ENCODE peak calls at places on chromosomes 12 and 14, in six cellular contexts. One of them, this sample, is unnamed.

GRCh38 chr14:88983755-88984154 is 159.3 kb downstream of the TTC8 start:
- DNase-seq in A549: peak
- DNase-seq in WTC11: no peak
- DNase-seq in endothelial cell of umbilical vein: no peak
- DNase-seq in HepG2: no peak
- DNase-seq in K562: no peak
- DNase-seq in this sample: no peak

GRCh38 chr12:128761305-128761880 is 62.4 kb downstream of the SLC15A4 start:
- DNase-seq in K562: no peak
- DNase-seq in WTC11: no peak
- DNase-seq in HepG2: no peak
- DNase-seq in endothelial cell of umbilical vein: no peak
- DNase-seq in A549: no peak
- DNase-seq in this sample: no peak

GRCh38 chr14:101235042-101235871 is 326.0 kb upstream of the DIO3 start:
- DNase-seq in K562: peak
- DNase-seq in endothelial cell of umbilical vein: peak
- DNase-seq in WTC11: peak
- DNase-seq in HepG2: peak
- DNase-seq in A549: peak
- DNase-seq in this sample: peak

GRCh38 chr12:94941440-94941862 is 62.0 kb downstream of the NDUFA12 start:
- DNase-seq in A549: no peak
- DNase-seq in K562: peak
- DNase-seq in WTC11: no peak
- DNase-seq in endothelial cell of umbilical vein: peak
- DNase-seq in HepG2: no peak
- DNase-seq in this sample: no peak

GRCh38 chr14:90577661-90578282 is 180.9 kb downstream of the CALM1 start:
- DNase-seq in A549: no peak
- DNase-seq in HepG2: no peak
- DNase-seq in K562: no peak
- DNase-seq in endothelial cell of umbilical vein: no peak
- DNase-seq in WTC11: no peak
- DNase-seq in this sample: no peak

GRCh38 chr12:9813821-9814798 is 13.2 kb upstream of the KLRF1 start:
- DNase-seq in endothelial cell of umbilical vein: peak
- DNase-seq in WTC11: peak
- DNase-seq in HepG2: peak
- DNase-seq in K562: peak
- DNase-seq in A549: peak
- DNase-seq in this sample: peak

GRCh38 chr12:1443421-1444141 is 150.8 kb downstream of the FBXL14 start:
- DNase-seq in A549: no peak
- DNase-seq in K562: no peak
- DNase-seq in HepG2: no peak
- DNase-seq in WTC11: no peak
- DNase-seq in endothelial cell of umbilical vein: no peak
- DNase-seq in this sample: no peak

GRCh38 chr12:47356129-47356622 is 276.4 kb upstream of the AMIGO2 start:
- DNase-seq in K562: no peak
- DNase-seq in endothelial cell of umbilical vein: no peak
- DNase-seq in HepG2: no peak
- DNase-seq in A549: no peak
- DNase-seq in WTC11: no peak
- DNase-seq in this sample: no peak

GRCh38 chr14:100673085-100673806 is 53.4 kb upstream of the DLK1 start:
- DNase-seq in A549: no peak
- DNase-seq in HepG2: peak
- DNase-seq in WTC11: peak
- DNase-seq in endothelial cell of umbilical vein: no peak
- DNase-seq in K562: no peak
- DNase-seq in this sample: peak

GRCh38 chr14:100824156-100824555 is 1.8 kb upstream of the MEG3 start:
- DNase-seq in K562: no peak
- DNase-seq in WTC11: peak
- DNase-seq in A549: no peak
- DNase-seq in endothelial cell of umbilical vein: peak
- DNase-seq in HepG2: no peak
- DNase-seq in this sample: no peak

GRCh38 chr12:6069452-6070093 is 54.9 kb downstream of the VWF start:
- DNase-seq in HepG2: no peak
- DNase-seq in endothelial cell of umbilical vein: no peak
- DNase-seq in WTC11: no peak
- DNase-seq in A549: no peak
- DNase-seq in K562: peak
- DNase-seq in this sample: no peak

GRCh38 chr14:76396714-76397187 is 20.8 kb downstream of the ESRRB start:
- DNase-seq in endothelial cell of umbilical vein: no peak
- DNase-seq in HepG2: peak
- DNase-seq in WTC11: no peak
- DNase-seq in A549: no peak
- DNase-seq in K562: no peak
- DNase-seq in this sample: no peak

GRCh38 chr12:130813949-130814348 is 25.1 kb downstream of the STX2 start:
- DNase-seq in HepG2: no peak
- DNase-seq in A549: no peak
- DNase-seq in WTC11: no peak
- DNase-seq in K562: no peak
- DNase-seq in endothelial cell of umbilical vein: no peak
- DNase-seq in this sample: no peak

GRCh38 chr14:99513183-99513694 is 32.0 kb downstream of the CCNK start:
- DNase-seq in HepG2: no peak
- DNase-seq in A549: no peak
- DNase-seq in endothelial cell of umbilical vein: no peak
- DNase-seq in K562: no peak
- DNase-seq in WTC11: peak
- DNase-seq in this sample: no peak

GRCh38 chr14:68780358-68781160 is 12.3 kb downstream of the ZFP36L1 start:
- DNase-seq in WTC11: no peak
- DNase-seq in K562: peak
- DNase-seq in HepG2: no peak
- DNase-seq in A549: no peak
- DNase-seq in endothelial cell of umbilical vein: peak
- DNase-seq in this sample: no peak

GRCh38 chr14:31465113-31465512 is 7.8 kb upstream of the DTD2 start:
- DNase-seq in endothelial cell of umbilical vein: no peak
- DNase-seq in WTC11: no peak
- DNase-seq in HepG2: no peak
- DNase-seq in A549: no peak
- DNase-seq in K562: no peak
- DNase-seq in this sample: no peak

GRCh38 chr12:64566882-64567517 is 43.3 kb upstream of the RASSF3 start:
- DNase-seq in HepG2: no peak
- DNase-seq in K562: no peak
- DNase-seq in endothelial cell of umbilical vein: no peak
- DNase-seq in A549: no peak
- DNase-seq in WTC11: no peak
- DNase-seq in this sample: no peak

GRCh38 chr14:61444215-61444768 is 122.9 kb downstream of the PRKCH start:
- DNase-seq in K562: no peak
- DNase-seq in WTC11: no peak
- DNase-seq in endothelial cell of umbilical vein: no peak
- DNase-seq in A549: no peak
- DNase-seq in HepG2: no peak
- DNase-seq in this sample: no peak

GRCh38 chr12:11833174-11833895 is 183.9 kb downstream of the ETV6 start:
- DNase-seq in A549: no peak
- DNase-seq in WTC11: no peak
- DNase-seq in endothelial cell of umbilical vein: no peak
- DNase-seq in K562: no peak
- DNase-seq in HepG2: no peak
- DNase-seq in this sample: no peak

GRCh38 chr14:89013098-89013504 is 188.7 kb downstream of the TTC8 start:
- DNase-seq in A549: peak
- DNase-seq in HepG2: peak
- DNase-seq in WTC11: peak
- DNase-seq in K562: peak
- DNase-seq in endothelial cell of umbilical vein: peak
- DNase-seq in this sample: peak

GRCh38 chr12:108616941-108617858 is 16.5 kb downstream of the SELPLG start:
- DNase-seq in WTC11: no peak
- DNase-seq in A549: peak
- DNase-seq in K562: no peak
- DNase-seq in HepG2: no peak
- DNase-seq in endothelial cell of umbilical vein: no peak
- DNase-seq in this sample: no peak

GRCh38 chr14:71206766-71207371 is 299.6 kb downstream of the PCNX1 start:
- DNase-seq in WTC11: no peak
- DNase-seq in endothelial cell of umbilical vein: peak
- DNase-seq in K562: no peak
- DNase-seq in HepG2: no peak
- DNase-seq in A549: peak
- DNase-seq in this sample: no peak

GRCh38 chr14:104166698-104167097 is 28.3 kb downstream of the KIF26A start:
- DNase-seq in WTC11: no peak
- DNase-seq in K562: no peak
- DNase-seq in endothelial cell of umbilical vein: no peak
- DNase-seq in HepG2: no peak
- DNase-seq in A549: no peak
- DNase-seq in this sample: no peak

GRCh38 chr12:116710367-116710766 is 27.5 kb downstream of the SPRING1 start:
- DNase-seq in WTC11: no peak
- DNase-seq in K562: no peak
- DNase-seq in HepG2: no peak
- DNase-seq in A549: no peak
- DNase-seq in endothelial cell of umbilical vein: no peak
- DNase-seq in this sample: no peak

GRCh38 chr12:63164911-63165310 is 13.9 kb upstream of the AVPR1A start:
- DNase-seq in HepG2: no peak
- DNase-seq in A549: no peak
- DNase-seq in endothelial cell of umbilical vein: no peak
- DNase-seq in WTC11: no peak
- DNase-seq in K562: no peak
- DNase-seq in this sample: no peak

GRCh38 chr14:61503167-61503801 is 181.9 kb downstream of the PRKCH start:
- DNase-seq in A549: no peak
- DNase-seq in endothelial cell of umbilical vein: peak
- DNase-seq in HepG2: no peak
- DNase-seq in K562: no peak
- DNase-seq in WTC11: no peak
- DNase-seq in this sample: no peak

GRCh38 chr12:67710582-67710981 is 62.0 kb downstream of the DYRK2 start:
- DNase-seq in A549: peak
- DNase-seq in WTC11: no peak
- DNase-seq in endothelial cell of umbilical vein: no peak
- DNase-seq in K562: no peak
- DNase-seq in HepG2: peak
- DNase-seq in this sample: no peak

GRCh38 chr14:103401223-103402214 is 16.3 kb downstream of the MARK3 start:
- DNase-seq in A549: no peak
- DNase-seq in HepG2: no peak
- DNase-seq in WTC11: no peak
- DNase-seq in K562: no peak
- DNase-seq in endothelial cell of umbilical vein: peak
- DNase-seq in this sample: no peak

GRCh38 chr14:37197421-37198272 is at the start of gene MIPOL1:
- DNase-seq in A549: peak
- DNase-seq in endothelial cell of umbilical vein: peak
- DNase-seq in WTC11: peak
- DNase-seq in HepG2: peak
- DNase-seq in K562: peak
- DNase-seq in this sample: peak

GRCh38 chr14:39491134-39491541 is 58.9 kb upstream of the FBXO33 start:
- DNase-seq in A549: peak
- DNase-seq in endothelial cell of umbilical vein: peak
- DNase-seq in WTC11: no peak
- DNase-seq in HepG2: peak
- DNase-seq in K562: peak
- DNase-seq in this sample: no peak

GRCh38 chr14:76261371-76261811 is 109.7 kb downstream of the GPATCH2L start:
- DNase-seq in endothelial cell of umbilical vein: no peak
- DNase-seq in WTC11: no peak
- DNase-seq in HepG2: no peak
- DNase-seq in A549: no peak
- DNase-seq in K562: peak
- DNase-seq in this sample: no peak

GRCh38 chr12:93483151-93483807 is 16.0 kb downstream of the MRPL42 start:
- DNase-seq in K562: no peak
- DNase-seq in HepG2: no peak
- DNase-seq in A549: no peak
- DNase-seq in WTC11: no peak
- DNase-seq in endothelial cell of umbilical vein: no peak
- DNase-seq in this sample: no peak

GRCh38 chr12:103561174-103561573 is 25.9 kb upstream of the STAB2 start:
- DNase-seq in HepG2: no peak
- DNase-seq in WTC11: no peak
- DNase-seq in endothelial cell of umbilical vein: no peak
- DNase-seq in K562: no peak
- DNase-seq in A549: no peak
- DNase-seq in this sample: no peak
- TF ChIP-seq JUN in HepG2: no peak
- TF ChIP-seq JUN in WTC11: no peak
- TF ChIP-seq JUN in endothelial cell of umbilical vein: no peak
- TF ChIP-seq JUN in K562: no peak
- TF ChIP-seq JUN in A549: no peak
- TF ChIP-seq JUN in this sample: no peak

DNA sequence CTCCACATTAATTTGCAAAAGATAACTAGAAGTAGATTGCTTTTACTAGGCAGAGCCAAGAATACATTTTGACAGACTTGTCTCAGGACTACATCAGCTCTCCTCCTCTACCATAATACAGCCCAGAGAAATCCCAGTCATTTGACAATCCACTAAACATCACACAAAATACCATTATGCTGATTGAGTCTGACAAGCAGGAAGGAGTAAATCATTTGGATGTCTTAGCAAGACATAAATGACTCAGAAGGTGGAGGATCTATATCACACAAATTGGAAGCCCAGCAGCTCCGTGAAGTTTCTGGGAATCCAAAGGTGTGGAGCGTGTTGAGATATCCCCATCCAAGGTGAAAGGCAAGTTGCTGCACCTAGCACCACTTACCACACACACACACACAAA is 75.4 kb upstream of the FKBP4 start:
- DNase-seq in A549: no peak
- DNase-seq in HepG2: no peak
- DNase-seq in K562: no peak
- DNase-seq in endothelial cell of umbilical vein: no peak
- DNase-seq in WTC11: no peak
- DNase-seq in this sample: no peak
- TF ChIP-seq JUN in A549: no peak
- TF ChIP-seq JUN in HepG2: no peak
- TF ChIP-seq JUN in K562: no peak
- TF ChIP-seq JUN in endothelial cell of umbilical vein: no peak
- TF ChIP-seq JUN in WTC11: no peak
- TF ChIP-seq JUN in this sample: no peak

GRCh38 chr12:53504004-53504920 is 3.0 kb downstream of the NPFF start:
- DNase-seq in HepG2: no peak
- DNase-seq in A549: no peak
- DNase-seq in WTC11: no peak
- DNase-seq in endothelial cell of umbilical vein: no peak
- DNase-seq in K562: no peak
- DNase-seq in this sample: no peak
- TF ChIP-seq JUN in HepG2: no peak
- TF ChIP-seq JUN in A549: no peak
- TF ChIP-seq JUN in WTC11: no peak
- TF ChIP-seq JUN in endothelial cell of umbilical vein: no peak
- TF ChIP-seq JUN in K562: no peak
- TF ChIP-seq JUN in this sample: no peak

GRCh38 chr14:75126679-75127473 is at the start of gene NEK9:
- DNase-seq in A549: peak
- DNase-seq in endothelial cell of umbilical vein: peak
- DNase-seq in K562: peak
- DNase-seq in WTC11: peak
- DNase-seq in HepG2: peak
- DNase-seq in this sample: peak
- TF ChIP-seq JUN in A549: peak
- TF ChIP-seq JUN in endothelial cell of umbilical vein: no peak
- TF ChIP-seq JUN in K562: no peak
- TF ChIP-seq JUN in WTC11: no peak
- TF ChIP-seq JUN in HepG2: no peak
- TF ChIP-seq JUN in this sample: no peak